ENCODE peak calls at places on chromosome X, in six cellular contexts. H, X, E, N, S and U are unnamed samples.
A peak's percentile ranks its signal among the peaks of the same experiment; 100 is the strongest.

GRCh38 chrX:48892896-48893295 is 4.7 kb downstream of the TIMM17B start:
- DNase-seq in H (no peak), S (no peak), X (no peak), N (no peak), E (no peak), U (no peak)

GRCh38 chrX:16005899-16006298 is 117.5 kb upstream of the GRPR start:
- DNase-seq in H (no peak), S (no peak), N (no peak), X (no peak), E (no peak), U (no peak)

GRCh38 chrX:14922437-14922836 is 49.2 kb downstream of the MOSPD2 start:
- DNase-seq in E (no peak), S (peak; percentile 94), H (no peak), N (no peak), X (no peak), U (peak; percentile 68)

GRCh38 chrX:82734140-82734539 is 774.0 kb upstream of the POU3F4 start:
- DNase-seq in N (no peak), E (no peak), S (no peak), H (no peak), X (no peak), U (no peak)

GRCh38 chrX:49282647-49283011 is 13.0 kb downstream of the PPP1R3F start:
- DNase-seq in X (no peak), H (no peak), N (no peak), E (no peak), S (peak; percentile 33), U (no peak)

GRCh38 chrX:48498374-48498809 is 10.4 kb upstream of the PORCN start:
- DNase-seq in E (no peak), H (no peak), X (no peak), N (no peak), S (peak; percentile 74), U (no peak)

GRCh38 chrX:118655561-118656246 is 71.7 kb upstream of the IL13RA1 start:
- DNase-seq in E (no peak), H (no peak), S (peak; percentile 65), X (no peak), N (no peak), U (no peak)

GRCh38 chrX:17009856-17010650 is 63.6 kb downstream of the REPS2 start:
- DNase-seq in X (no peak), H (no peak), E (no peak), N (no peak), S (no peak), U (no peak)

GRCh38 chrX:136691028-136691809 is 43.3 kb downstream of the CD40LG start:
- DNase-seq in S (peak; percentile 15), E (no peak), X (no peak), N (no peak), H (no peak), U (no peak)

GRCh38 chrX:120736989-120737388 is 107.1 kb upstream of the C1GALT1C1 start:
- DNase-seq in E (no peak), X (no peak), H (no peak), S (peak; percentile 37), N (no peak), U (no peak)

GRCh38 chrX:17377047-17377692 is 2.2 kb downstream of the NHS start:
- DNase-seq in N (no peak), X (peak; percentile 5), S (peak; percentile 61), E (no peak), H (peak; percentile 63), U (no peak)

GRCh38 chrX:106862972-106863688 is 40.0 kb downstream of the RIPPLY1 start:
- DNase-seq in E (no peak), H (no peak), S (peak; percentile 2), N (no peak), X (no peak), U (no peak)

GRCh38 chrX:78595901-78596502 is 63.1 kb downstream of the RTL3 start:
- DNase-seq in X (no peak), E (no peak), S (no peak), N (no peak), H (no peak), U (no peak)

GRCh38 chrX:15292861-15293260 is 22.6 kb downstream of the ASB11 start:
- DNase-seq in X (no peak), S (no peak), E (no peak), H (no peak), N (no peak), U (no peak)

GRCh38 chrX:69503835-69504625 is at the start of gene NALF2:
- DNase-seq in S (peak; percentile 11), E (peak; percentile 65), N (peak; percentile 16), H (peak; percentile 75), X (peak; percentile 40), U (no peak)

GRCh38 chrX:105876658-105877057 is 54.3 kb downstream of the NRK start:
- DNase-seq in H (no peak), N (no peak), S (peak; percentile 19), X (no peak), E (no peak), U (no peak)

GRCh38 chrX:139932077-139932900 is 564 bp downstream of the ATP11C start:
- DNase-seq in N (peak; percentile 32), H (peak; percentile 77), E (peak; percentile 62), S (peak; percentile 26), X (peak; percentile 35), U (no peak)

GRCh38 chrX:17170973-17171372 is 204.0 kb upstream of the NHS start:
- DNase-seq in E (no peak), X (no peak), S (no peak), H (no peak), N (no peak), U (no peak)

GRCh38 chrX:129831486-129831885 is 12.2 kb downstream of the ZDHHC9 start:
- DNase-seq in S (no peak), N (no peak), H (no peak), E (no peak), X (peak; percentile 26), U (no peak)

GRCh38 chrX:48910926-48911406 is 480 bp downstream of the SLC35A2 start:
- DNase-seq in N (no peak), H (no peak), X (no peak), E (no peak), S (peak; percentile 21), U (no peak)

GRCh38 chrX:66074920-66075879 is 35.3 kb upstream of the VSIG4 start:
- DNase-seq in S (no peak), E (peak; percentile 58), X (peak; percentile 30), H (no peak), N (peak; percentile 45), U (no peak)

GRCh38 chrX:14819766-14820165 is 53.1 kb downstream of the FANCB start:
- DNase-seq in S (no peak), N (no peak), H (no peak), X (no peak), E (no peak), U (no peak)

GRCh38 chrX:107537815-107538214 is 88.4 kb downstream of the FRMPD3 start:
- DNase-seq in E (no peak), X (peak; percentile 9), S (peak; percentile 50), N (peak; percentile 25), H (no peak), U (no peak)

GRCh38 chrX:103376118-103376978 is at the start of gene BEX3:
- DNase-seq in H (peak; percentile 81), X (peak; percentile 35), N (peak; percentile 15), S (peak; percentile 59), E (peak; percentile 68), U (no peak)

GRCh38 chrX:97026406-97026805 is 142.7 kb downstream of the RPA4 start:
- DNase-seq in S (peak; percentile 5), N (no peak), X (no peak), E (no peak), H (no peak), U (no peak)
- TF ChIP-seq CTCF in S (peak; percentile 21), N (no peak), X (no peak), E (no peak), H (no peak), U (no peak)

GRCh38 chrX:51395474-51395806 is 62.8 kb downstream of the NUDT10 start:
- DNase-seq in X (no peak), H (no peak), E (no peak), N (no peak), S (no peak), U (no peak)

DNA sequence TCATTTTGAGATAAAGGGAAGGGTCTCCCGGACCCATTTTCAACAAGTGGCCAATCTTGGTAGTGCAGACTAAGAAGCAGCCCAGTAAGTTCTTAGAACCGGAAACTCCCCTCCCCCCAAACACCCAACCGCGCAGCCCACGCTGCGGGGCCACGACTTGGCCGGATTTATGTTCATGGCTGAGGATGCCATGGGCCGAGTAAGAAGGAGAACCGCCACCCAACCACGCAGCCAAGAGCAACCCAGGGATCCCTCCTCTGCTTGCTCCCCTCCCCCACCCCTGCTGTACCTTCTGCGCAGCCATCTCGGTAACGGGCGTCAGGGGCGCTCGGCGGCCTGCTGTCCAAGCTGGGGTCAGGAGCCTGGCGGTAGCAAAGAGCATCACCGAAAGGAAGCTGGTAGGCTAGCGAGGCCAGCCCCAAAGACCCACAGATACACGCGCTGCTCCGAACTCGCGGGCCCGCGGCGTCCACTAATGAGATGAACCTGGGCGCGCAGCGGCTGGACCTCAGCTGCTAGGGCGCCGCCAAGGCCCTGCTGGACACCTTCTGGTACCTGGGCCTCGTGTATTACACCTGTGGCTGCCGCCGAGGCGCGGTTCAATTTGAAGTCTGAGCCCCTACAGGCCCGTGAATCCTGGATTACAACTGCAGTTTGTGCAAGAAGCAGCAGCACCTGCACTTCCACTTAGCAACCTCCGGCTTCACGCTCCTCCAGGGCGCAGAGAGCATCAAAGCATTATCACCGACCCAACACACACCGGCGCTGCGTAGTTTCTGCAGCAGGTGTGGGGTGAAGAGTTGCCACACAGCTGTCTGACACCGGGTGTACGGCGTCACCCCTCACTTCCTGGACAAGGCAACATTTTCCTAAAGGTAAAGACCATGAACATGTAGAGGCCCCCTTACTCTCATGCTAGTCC is 63.4 kb downstream of the NUDT10 start:
- DNase-seq in S (no peak), H (peak; percentile 66), N (peak; percentile 57), X (no peak), E (peak; percentile 39), U (no peak)
- H3K4me3 ChIP-seq in S (no peak overlapping the region), H (peak overlapping the region; percentile 45), N (peak overlapping the region; percentile 85), X (no peak overlapping the region), E (peak overlapping the region; percentile 43), U (peak overlapping the region; percentile 29)

DNA sequence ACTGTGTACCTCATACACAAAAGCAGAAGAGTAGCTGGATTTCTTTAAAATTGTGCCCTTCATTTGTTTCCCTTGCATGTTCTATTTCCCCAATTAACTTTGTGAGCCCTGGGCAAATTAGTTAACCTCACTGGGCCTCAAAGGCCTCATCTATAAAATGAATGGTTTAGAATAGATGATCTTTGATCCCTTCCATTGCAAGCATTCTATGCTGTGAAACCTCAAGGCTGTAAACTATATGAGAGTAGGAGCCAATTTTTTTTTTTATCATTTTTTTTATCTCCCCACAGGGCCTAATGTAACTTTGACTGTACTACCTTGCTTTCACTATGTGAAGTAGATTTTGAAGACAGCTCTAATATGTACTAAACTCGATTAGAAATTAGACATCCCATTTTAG is 595.8 kb downstream of the RPA4 start:
- DNase-seq in E (no peak), N (no peak), X (no peak), S (no peak), H (no peak), U (no peak)
- H3K27ac ChIP-seq in E (no peak overlapping the region), N (no peak overlapping the region), X (no peak overlapping the region), S (no peak overlapping the region), H (no peak overlapping the region), U (no peak overlapping the region)

GRCh38 chrX:55818673-55819375 is 101.3 kb downstream of the RRAGB start:
- DNase-seq in S (no peak), N (no peak), X (no peak), H (no peak), E (no peak), U (no peak)

GRCh38 chrX:55815546-55815945 is 98.0 kb downstream of the RRAGB start:
- DNase-seq in E (no peak), N (no peak), S (no peak), X (no peak), H (no peak), U (no peak)

GRCh38 chrX:55816023-55816422 is 98.5 kb downstream of the RRAGB start:
- DNase-seq in S (no peak), H (no peak), N (no peak), E (no peak), X (no peak), U (no peak)

GRCh38 chrX:55813150-55813549 is 95.6 kb downstream of the RRAGB start:
- DNase-seq in E (no peak), S (no peak), N (no peak), H (no peak), X (no peak), U (no peak)
- TF ChIP-seq CTCF in E (no peak), S (no peak), N (no peak), H (no peak), X (no peak), U (no peak)